ENCODE peak calls at places on chromosomes 12 and 14, in six cellular contexts. E is Peyer's patch; C is SW480; X is stromal cell of bone marrow; B is naive thymus-derived CD8-positive, alpha-beta T cell; V is NB4. J is an unnamed sample.

GRCh38 chr14:105562713-105563346 is 36.4 kb downstream of the TMEM121 start:
- DNase-seq in B (no peak), X (no peak), C (no peak), E (no peak), V (no peak), J (no peak)

GRCh38 chr12:52323416-52324067 is 2.3 kb upstream of the KRT83 start:
- DNase-seq in B (peak), X (no peak), V (no peak), E (peak), C (no peak), J (peak)

GRCh38 chr12:55017421-55017820 is 2.4 kb upstream of the NEUROD4 start:
- DNase-seq in E (no peak), C (no peak), V (no peak), X (no peak), B (no peak), J (no peak)

GRCh38 chr12:100356646-100357223 is at the start of gene SLC17A8:
- DNase-seq in B (no peak), E (no peak), V (no peak), C (no peak), X (no peak), J (no peak)

GRCh38 chr14:78595797-78596196 is 425.6 kb downstream of the NRXN3 start:
- DNase-seq in C (peak), E (no peak), X (no peak), B (no peak), V (peak), J (no peak)

GRCh38 chr12:96103067-96103650 is 67.8 kb upstream of the LTA4H start:
- DNase-seq in B (no peak), E (no peak), V (no peak), C (no peak), X (no peak), J (no peak)

GRCh38 chr12:94973202-94973601 is 30.3 kb downstream of the NDUFA12 start:
- DNase-seq in V (no peak), C (no peak), E (no peak), B (no peak), X (no peak), J (no peak)

GRCh38 chr12:13193403-13194100 is 3.0 kb upstream of the EMP1 start:
- DNase-seq in E (no peak), B (no peak), X (no peak), C (no peak), V (no peak), J (no peak)

GRCh38 chr14:54606178-54606577 is 39.2 kb downstream of the SAMD4A start:
- DNase-seq in C (no peak), X (no peak), B (no peak), E (no peak), V (no peak), J (no peak)

GRCh38 chr12:114229150-114229549 is 176.8 kb downstream of the TBX5 start:
- DNase-seq in C (no peak), X (no peak), V (no peak), E (no peak), B (no peak), J (no peak)

GRCh38 chr12:109981311-109981710 is 14.9 kb downstream of the GIT2 start:
- DNase-seq in C (no peak), B (no peak), V (no peak), E (no peak), X (no peak), J (no peak)

GRCh38 chr12:91007531-91008290 is 2.9 kb upstream of the EPYC start:
- DNase-seq in B (no peak), C (no peak), V (no peak), X (no peak), E (no peak), J (no peak)

GRCh38 chr14:64844272-64844671 is 35.4 kb downstream of the SPTB start:
- DNase-seq in V (peak), E (no peak), X (no peak), B (no peak), C (no peak), J (no peak)

GRCh38 chr14:89549381-89550102 is 132.5 kb upstream of the FOXN3 start:
- DNase-seq in V (no peak), C (no peak), E (no peak), X (no peak), B (no peak), J (no peak)

GRCh38 chr12:6698352-6699046 is 2.1 kb downstream of the PIANP start:
- DNase-seq in X (no peak), B (no peak), V (no peak), E (no peak), C (no peak), J (no peak)

GRCh38 chr12:13094349-13094748 is 9.1 kb downstream of the GSG1 start:
- DNase-seq in X (no peak), V (peak), E (no peak), B (no peak), C (peak), J (no peak)

GRCh38 chr12:57726151-57726883 is 12.2 kb downstream of the AGAP2 start:
- DNase-seq in V (no peak), E (peak), X (peak), B (no peak), C (peak), J (peak)

GRCh38 chr14:89308232-89308959 is 108.6 kb downstream of the FOXN3 start:
- DNase-seq in V (peak), E (no peak), C (no peak), X (peak), B (no peak), J (no peak)

GRCh38 chr12:67590122-67590795 is 58.3 kb upstream of the DYRK2 start:
- DNase-seq in B (peak), V (no peak), X (no peak), C (no peak), E (no peak), J (no peak)

J was measured in right lobe of liver.